ENCODE peak calls at places on chromosomes 6 and 20, in four cellular contexts. X is lower lobe of right lung, C is PC-3, M is GM23248. Q is an unnamed sample.
A peak's percentile ranks its signal among the peaks of the same experiment; 100 is the strongest.

GRCh38 chr20:22475662-22476061 is 108.7 kb downstream of the FOXA2 start:
- DNase-seq in X (no peak), M (no peak), C (no peak), Q (no peak)

GRCh38 chr6:91506509-91506908 is 919.6 kb upstream of the MAP3K7 start:
- DNase-seq in X (no peak), C (peak; percentile 73), M (no peak), Q (no peak)

GRCh38 chr6:122548281-122548680 is 61.9 kb upstream of the PKIB start:
- DNase-seq in C (no peak), X (no peak), M (no peak), Q (no peak)

GRCh38 chr6:3884007-3884745 is 35.0 kb downstream of the FAM50B start:
- DNase-seq in C (peak; percentile 67), M (peak; percentile 80), X (no peak), Q (no peak)

GRCh38 chr6:144646066-144646800 is 361.1 kb downstream of the UTRN start:
- DNase-seq in X (no peak), C (no peak), M (peak; percentile 32), Q (no peak)

GRCh38 chr6:80537321-80537972 is 431.0 kb downstream of the BCKDHB start:
- DNase-seq in C (no peak), X (no peak), M (no peak), Q (no peak)

GRCh38 chr6:55963301-55963700 is 87.9 kb upstream of the BMP5 start:
- DNase-seq in M (peak; percentile 41), C (peak; percentile 28), X (no peak), Q (no peak)

GRCh38 chr20:38293490-38294333 is 10.2 kb upstream of the BPI start:
- DNase-seq in M (no peak), X (no peak), C (peak; percentile 31), Q (no peak)

GRCh38 chr6:15322781-15323536 is 77.1 kb downstream of the JARID2 start:
- DNase-seq in M (no peak), C (peak; percentile 69), X (no peak), Q (no peak)

GRCh38 chr6:49336514-49337131 is 126.4 kb downstream of the MMUT start:
- DNase-seq in C (no peak), M (no peak), X (no peak), Q (no peak)

GRCh38 chr6:116008470-116009229 is 52.0 kb downstream of the FRK start:
- DNase-seq in M (peak; percentile 79), C (peak; percentile 41), X (no peak), Q (no peak)

GRCh38 chr20:45100563-45101245 is at the start of gene KCNS1:
- DNase-seq in M (no peak), C (no peak), X (no peak), Q (no peak)

GRCh38 chr6:151485616-151486015 is 8.2 kb upstream of the CCDC170 start:
- DNase-seq in X (no peak), C (peak; percentile 31), M (peak; percentile 50), Q (no peak)

GRCh38 chr20:57195023-57195758 is 71.2 kb downstream of the BMP7 start:
- DNase-seq in C (no peak), X (no peak), M (peak; percentile 99), Q (no peak)

GRCh38 chr20:60057866-60058807 is 99.9 kb downstream of the CDH26 start:
- DNase-seq in X (peak; percentile 73), M (no peak), C (no peak), Q (peak; percentile 74)

GRCh38 chr20:10985536-10985935 is 311.7 kb upstream of the JAG1 start:
- DNase-seq in M (peak; percentile 69), X (no peak), C (peak; percentile 16), Q (no peak)

GRCh38 chr6:163148781-163149534 is 265.6 kb upstream of the QKI start:
- DNase-seq in C (no peak), X (no peak), M (no peak), Q (no peak)

GRCh38 chr6:169520104-169520503 is 181.7 kb downstream of the WDR27 start:
- DNase-seq in C (no peak), X (no peak), M (peak; percentile 77), Q (no peak)

GRCh38 chr6:119484598-119484997 is 135.0 kb upstream of the MAN1A1 start:
- DNase-seq in C (peak; percentile 94), X (no peak), M (peak; percentile 97), Q (no peak)

GRCh38 chr6:11218827-11219826 is 13.3 kb downstream of the NEDD9 start:
- DNase-seq in C (peak; percentile 82), M (no peak), X (peak; percentile 58), Q (no peak)
- H3K4me1 ChIP-seq in C (peaks cover 35% of the 10 kb centered on the region), M (peaks cover under 1% of the 10 kb centered on the region), X (peaks cover 100% of the 10 kb centered on the region), Q (peaks cover 98% of the 10 kb centered on the region)

GRCh38 chr6:39091163-39091562 is 23.8 kb downstream of the SAYSD1 start:
- DNase-seq in M (no peak), C (peak; percentile 42), X (no peak), Q (no peak)

GRCh38 chr6:39088331-39088730 is 26.7 kb downstream of the SAYSD1 start:
- DNase-seq in X (no peak), C (peak; percentile 45), M (peak; percentile 62), Q (no peak)

GRCh38 chr6:39087197-39087596 is 27.8 kb downstream of the SAYSD1 start:
- DNase-seq in C (no peak), X (no peak), M (no peak), Q (no peak)

GRCh38 chr6:39092124-39092523 is 22.9 kb downstream of the SAYSD1 start:
- DNase-seq in X (no peak), M (no peak), C (peak; percentile 16), Q (no peak)

DNA sequence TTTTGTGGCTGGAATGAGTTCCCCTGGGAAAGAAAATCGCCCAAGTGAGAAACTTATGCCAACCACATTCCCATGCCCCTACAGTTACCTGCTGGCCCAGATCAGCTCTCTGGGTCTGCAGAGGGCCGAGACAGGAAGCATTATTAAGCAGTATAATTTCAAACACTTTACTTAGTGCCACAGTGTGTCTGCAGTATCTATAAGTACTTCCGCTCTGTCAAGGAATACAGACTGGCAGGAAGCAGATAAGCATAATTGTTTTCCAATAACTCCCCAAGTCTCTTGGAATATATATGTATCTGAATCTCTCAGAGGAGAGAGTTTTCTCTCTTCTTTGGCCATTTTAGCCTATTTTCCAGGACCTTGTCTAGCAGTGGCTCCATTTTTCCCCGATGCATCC is 24.9 kb downstream of the SAYSD1 start:
- DNase-seq in M (no peak), C (no peak), X (no peak), Q (no peak)
- H3K27me3 ChIP-seq in M (no peaks in the 10 kb centered on the region), C (peaks cover 87% of the 10 kb centered on the region), X (peaks cover 4% of the 10 kb centered on the region), Q (no peaks in the 10 kb centered on the region)

GRCh38 chr6:81891869-81892268 is 139.4 kb upstream of the TENT5A start:
- DNase-seq in M (no peak), C (no peak), X (peak; percentile 45), Q (peak; percentile 38)
- H3K4me1 ChIP-seq in M (peaks cover 70% of the 10 kb centered on the region), C (peaks cover 16% of the 10 kb centered on the region), X (peaks cover 3% of the 10 kb centered on the region), Q (no peaks in the 10 kb centered on the region)

GRCh38 chr6:33962186-33962585 is 158.4 kb upstream of the MLN start:
- DNase-seq in M (peak; percentile 89), C (peak; percentile 34), X (no peak), Q (no peak)
- H3K27me3 ChIP-seq in M (no peaks in the 10 kb centered on the region), C (peaks cover 17% of the 10 kb centered on the region), X (peaks cover 7% of the 10 kb centered on the region), Q (no peaks in the 10 kb centered on the region)

DNA sequence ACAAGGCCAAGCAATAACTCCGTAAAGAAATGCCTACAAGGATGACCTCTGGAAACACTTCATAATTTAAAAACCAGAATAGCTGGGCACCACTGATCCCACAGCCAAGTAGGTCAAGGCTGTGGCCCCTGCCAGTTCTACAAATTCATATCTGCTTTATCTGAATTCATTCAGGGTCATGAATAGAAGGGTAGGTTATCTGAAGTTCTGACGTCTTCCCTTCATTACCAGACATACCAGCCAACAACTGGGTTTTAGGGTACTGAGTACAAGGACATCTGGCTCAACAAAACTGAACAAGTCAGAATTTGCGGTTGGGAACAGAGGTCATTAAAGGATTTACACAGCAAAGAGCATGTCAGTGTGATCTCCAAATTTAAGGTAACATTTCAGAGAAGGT is 26.0 kb downstream of the MAP3K5 start:
- DNase-seq in M (no peak), C (no peak), X (no peak), Q (no peak)
- H3K4me1 ChIP-seq in M (peaks cover 6% of the 10 kb centered on the region), C (no peaks in the 10 kb centered on the region), X (peaks cover 61% of the 10 kb centered on the region), Q (peaks cover 72% of the 10 kb centered on the region)

GRCh38 chr6:108174371-108175175 is 8.8 kb downstream of the NR2E1 start:
- DNase-seq in M (peak; percentile 48), C (no peak), X (no peak), Q (no peak)
- H3K27me3 ChIP-seq in M (peaks cover 99% of the 10 kb centered on the region), C (no peaks in the 10 kb centered on the region), X (peaks cover 87% of the 10 kb centered on the region), Q (peaks cover 96% of the 10 kb centered on the region)

GRCh38 chr6:33415831-33416230 is 2.1 kb downstream of the CUTA start:
- DNase-seq in X (no peak), C (no peak), M (no peak), Q (no peak)

GRCh38 chr6:33417903-33418689 is at the start of gene CUTA:
- DNase-seq in C (peak; percentile 99), X (peak; percentile 100), M (peak; percentile 100), Q (peak; percentile 100)

GRCh38 chr6:33418690-33419291 is 884 bp upstream of the CUTA start:
- DNase-seq in M (no peak), X (no peak), C (no peak), Q (no peak)

GRCh38 chr6:33416386-33417126 is 1.4 kb downstream of the CUTA start:
- DNase-seq in X (no peak), C (no peak), M (peak; percentile 53), Q (no peak)

DNA sequence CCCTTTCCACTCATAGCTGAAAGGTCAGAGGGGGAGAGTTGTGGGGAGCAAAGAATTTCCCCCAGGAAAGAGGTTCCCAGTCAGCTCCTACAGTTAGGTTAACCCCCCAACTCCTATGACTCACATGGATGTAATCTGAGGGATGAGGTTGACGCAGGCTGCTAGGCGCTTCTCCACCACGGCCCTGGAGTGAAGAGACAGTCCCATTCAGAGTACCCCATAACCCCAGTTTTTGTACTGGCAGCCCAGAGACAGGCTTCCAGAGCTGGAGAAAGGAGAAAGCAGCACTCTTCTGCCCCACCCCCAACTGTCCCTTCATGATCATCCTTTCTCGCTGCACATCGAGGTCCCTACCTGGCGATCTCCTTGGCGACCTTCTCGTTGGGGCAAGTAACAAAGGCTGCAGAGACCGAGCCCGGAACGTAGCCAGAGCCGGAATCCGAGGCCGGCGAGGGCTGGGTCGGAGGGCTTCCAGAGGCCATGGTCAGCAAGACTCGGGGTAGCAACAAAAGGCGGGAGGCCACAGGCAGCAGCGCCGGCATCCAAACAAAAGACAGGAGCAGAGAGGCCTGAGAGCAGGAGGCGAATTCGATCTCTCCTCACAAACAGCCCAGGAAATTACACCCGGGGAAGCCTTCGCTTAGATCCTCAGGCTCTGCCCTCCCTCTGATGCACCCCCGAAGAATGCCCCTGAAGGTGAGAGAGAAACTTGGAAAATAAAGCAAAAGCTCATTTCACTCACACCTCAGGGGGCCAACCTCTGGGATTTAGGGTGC is 592 bp downstream of the CUTA start:
- DNase-seq in M (peak; percentile 93), C (peak; percentile 66), X (no peak), Q (no peak)
- H3K4me1 ChIP-seq in M (peaks cover 37% of the 10 kb centered on the region), C (peaks cover 28% of the 10 kb centered on the region), X (peaks cover 51% of the 10 kb centered on the region), Q (peaks cover 45% of the 10 kb centered on the region)

DNA sequence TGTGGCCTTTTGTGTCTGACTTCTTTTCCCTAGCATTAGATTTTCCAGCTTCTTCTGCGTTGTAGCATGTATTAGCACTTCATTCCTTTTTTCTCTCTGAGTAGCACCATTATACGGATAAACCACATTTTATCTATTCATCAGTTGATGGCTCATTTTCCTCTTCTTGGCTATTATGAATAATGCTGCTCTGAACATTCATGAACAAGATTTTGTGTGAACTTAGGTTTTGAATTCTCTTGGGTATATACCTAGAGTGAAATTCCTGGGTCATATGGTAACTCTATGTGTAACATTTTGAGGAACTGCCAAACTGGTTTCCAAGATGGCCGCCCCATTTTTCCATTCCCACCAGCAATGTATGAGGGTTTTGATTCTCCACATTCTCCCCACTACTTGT is 28.7 kb downstream of the SLC22A16 start:
- DNase-seq in C (no peak), M (peak; percentile 3), X (no peak), Q (no peak)
- H3K27me3 ChIP-seq in C (no peaks in the 10 kb centered on the region), M (peaks cover 22% of the 10 kb centered on the region), X (no peaks in the 10 kb centered on the region), Q (no peaks in the 10 kb centered on the region)

Q was measured in left lung.